ENCODE peak calls at places on chromosomes 2 and 18, in seven cellular contexts. X, B, F, Z, Q, S and M are unnamed samples.

GRCh38 chr2:42367835-42368234 is 6.8 kb upstream of the COX7A2L start:
- DNase-seq in X (no peak), B (no peak), F (no peak), Z (peak; percentile 12), Q (no peak), S (no peak), M (no peak)

GRCh38 chr18:62566199-62566598 is 43.4 kb downstream of the ZCCHC2 start:
- DNase-seq in X (no peak), B (peak; percentile 78), F (no peak), Z (peak; percentile 7), Q (no peak), S (no peak), M (no peak)

GRCh38 chr2:98324181-98324580 is 22.1 kb upstream of the CNGA3 start:
- DNase-seq in X (no peak), B (no peak), F (no peak), Z (peak; percentile 56), Q (no peak), S (no peak), M (no peak)

GRCh38 chr2:42049411-42050349 is 1.9 kb downstream of the PKDCC start:
- DNase-seq in X (no peak), B (no peak), F (no peak), Z (no peak), Q (no peak), S (no peak), M (peak; percentile 54)

GRCh38 chr2:113185643-113186315 is 12.0 kb downstream of the PSD4 start:
- DNase-seq in X (no peak), B (no peak), F (no peak), Z (no peak), Q (peak; percentile 65), S (peak; percentile 88), M (no peak)

GRCh38 chr2:119106301-119106897 is 52.2 kb downstream of the C1QL2 start:
- DNase-seq in X (no peak), B (peak; percentile 83), F (no peak), Z (peak; percentile 33), Q (no peak), S (peak; percentile 80), M (peak; percentile 63)

GRCh38 chr2:158321264-158321663 is 135.3 kb downstream of the CCDC148 start:
- DNase-seq in X (no peak), B (no peak), F (no peak), Z (peak; percentile 45), Q (no peak), S (no peak), M (no peak)

GRCh38 chr2:190340369-190340768 is 3.0 kb upstream of the INPP1 start:
- DNase-seq in X (no peak), B (peak; percentile 79), F (no peak), Z (no peak), Q (no peak), S (no peak), M (no peak)

GRCh38 chr2:218015831-218016521 is 13.2 kb upstream of the TNS1 start:
- DNase-seq in X (peak; percentile 13), B (no peak), F (no peak), Z (no peak), Q (peak; percentile 37), S (no peak), M (no peak)

GRCh38 chr2:42314892-42315468 is 46.0 kb downstream of the COX7A2L start:
- DNase-seq in X (no peak), B (no peak), F (no peak), Z (peak; percentile 96), Q (no peak), S (no peak), M (no peak)

GRCh38 chr2:57479994-57480393 is 566.6 kb upstream of the VRK2 start:
- DNase-seq in X (no peak), B (no peak), F (no peak), Z (no peak), Q (no peak), S (no peak), M (no peak)

GRCh38 chr2:45882707-45883106 is 231.2 kb downstream of the PRKCE start:
- DNase-seq in X (peak; percentile 62), B (no peak), F (no peak), Z (no peak), Q (peak; percentile 66), S (no peak), M (no peak)

GRCh38 chr18:48453330-48454063 is 44.3 kb upstream of the ZBTB7C start:
- DNase-seq in X (no peak), B (no peak), F (no peak), Z (no peak), Q (no peak), S (no peak), M (no peak)

GRCh38 chr18:32764611-32765244 is 8.1 kb downstream of the KLHL14 start:
- DNase-seq in X (no peak), B (no peak), F (no peak), Z (no peak), Q (no peak), S (no peak), M (no peak)

GRCh38 chr2:46179037-46179621 is 118.1 kb upstream of the EPAS1 start:
- DNase-seq in X (peak; percentile 70), B (no peak), F (no peak), Z (peak; percentile 99), Q (peak; percentile 79), S (no peak), M (no peak)

GRCh38 chr18:5466256-5466655 is 77.5 kb downstream of the EPB41L3 start:
- DNase-seq in X (no peak), B (no peak), F (no peak), Z (no peak), Q (no peak), S (no peak), M (no peak)
- H3K4me1 ChIP-seq in X (peaks cover 4% of the 10 kb centered on the region), B (peaks cover 3% of the 10 kb centered on the region), F (peaks cover 20% of the 10 kb centered on the region), Z (peaks cover 6% of the 10 kb centered on the region), Q (peaks cover 12% of the 10 kb centered on the region), S (peaks cover 9% of the 10 kb centered on the region), M (no peaks in the 10 kb centered on the region)

DNA sequence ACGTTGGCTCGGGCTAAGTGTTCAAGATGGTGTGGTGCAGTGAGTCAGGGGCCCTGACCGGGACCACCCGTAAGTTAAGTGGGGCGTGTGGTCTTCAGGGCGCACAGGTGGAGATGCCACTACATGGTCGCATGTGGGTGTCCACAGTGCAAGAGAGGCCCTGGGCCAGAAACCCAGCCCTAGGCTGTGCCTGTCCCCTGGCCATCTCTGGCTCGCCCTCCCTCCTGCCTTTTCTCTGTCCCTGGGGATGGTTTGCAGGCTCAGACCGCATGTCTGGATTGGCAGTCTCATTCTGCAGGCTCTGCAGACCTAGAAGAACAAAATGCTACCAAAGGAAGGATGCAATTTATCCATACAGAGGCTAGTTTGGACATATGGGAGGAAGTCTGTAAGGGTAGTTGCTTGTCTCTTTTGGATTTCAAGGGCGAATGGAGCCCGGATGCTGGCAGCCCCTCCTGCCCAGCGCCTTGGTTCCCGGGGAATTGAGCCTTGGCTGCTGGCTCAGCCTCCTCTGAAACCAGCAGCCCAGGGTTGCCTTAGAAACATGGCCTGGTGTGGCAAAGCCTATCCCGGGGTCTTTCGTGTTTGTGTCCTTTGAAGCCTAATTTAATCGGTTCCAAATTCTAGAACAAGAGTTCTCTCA is 417.5 kb upstream of the HS6ST1 start:
- DNase-seq in X (no peak), B (no peak), F (no peak), Z (no peak), Q (no peak), S (no peak), M (no peak)
- H3K4me3 ChIP-seq in X (peak overlapping the region; percentile 52), B (peak overlapping the region; percentile 56), F (peak overlapping the region; percentile 33), Z (no peak overlapping the region), Q (peak overlapping the region; percentile 37), S (peak overlapping the region; percentile 31), M (no peak overlapping the region)

GRCh38 chr2:106990307-106990706 is 104.3 kb upstream of the ST6GAL2 start:
- DNase-seq in X (no peak), B (no peak), F (no peak), Z (peak; percentile 59), Q (no peak), S (no peak), M (no peak)
- TF ChIP-seq CTCF in X (no peak), B (no peak), F (no peak), Z (no peak), Q (no peak), S (no peak), M (no peak)

GRCh38 chr2:36357506-36358316 is 2.1 kb downstream of the CRIM1 start:
- DNase-seq in X (peak; percentile 32), B (peak; percentile 71), F (no peak), Z (peak; percentile 85), Q (peak; percentile 66), S (no peak), M (peak; percentile 63)

GRCh38 chr2:36360834-36361233 is 5.3 kb downstream of the CRIM1 start:
- DNase-seq in X (no peak), B (no peak), F (no peak), Z (no peak), Q (no peak), S (no peak), M (no peak)

GRCh38 chr2:36358317-36358659 is 2.7 kb downstream of the CRIM1 start:
- DNase-seq in X (no peak), B (no peak), F (no peak), Z (peak; percentile 55), Q (no peak), S (no peak), M (no peak)

GRCh38 chr2:36360063-36360462 is 4.5 kb downstream of the CRIM1 start:
- DNase-seq in X (no peak), B (no peak), F (no peak), Z (no peak), Q (no peak), S (no peak), M (no peak)

DNA sequence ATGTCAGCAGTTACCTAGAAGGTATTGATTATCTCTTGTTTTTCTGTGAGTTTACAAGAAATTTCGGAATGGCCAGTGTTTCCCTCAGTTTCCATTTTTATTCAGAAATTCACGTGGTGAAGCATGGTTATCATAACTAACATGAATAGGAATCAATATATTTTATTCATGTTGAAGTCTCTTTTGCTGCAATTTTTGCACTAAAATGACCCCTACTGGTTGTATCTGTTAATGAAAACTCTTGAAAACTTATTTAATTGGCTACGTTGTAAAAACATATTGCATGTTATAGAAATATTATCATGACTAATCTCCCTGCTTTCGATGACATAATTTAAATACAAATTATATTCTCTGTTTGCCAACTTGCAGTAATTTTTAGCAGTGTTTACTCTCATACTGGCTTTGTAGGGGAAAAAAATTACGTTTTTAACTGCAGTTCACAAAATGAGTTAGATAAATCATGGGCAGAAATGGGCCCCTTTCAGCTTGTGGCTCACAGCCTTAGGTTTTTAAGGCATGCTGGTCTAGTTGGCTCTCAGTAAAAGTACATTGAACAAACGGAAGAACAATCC is 3.5 kb downstream of the CRIM1 start:
- DNase-seq in X (no peak), B (no peak), F (no peak), Z (peak; percentile 48), Q (no peak), S (no peak), M (no peak)
- H3K4me1 ChIP-seq in X (peaks cover 75% of the 10 kb centered on the region), B (peaks cover 69% of the 10 kb centered on the region), F (peaks cover 89% of the 10 kb centered on the region), Z (peaks cover 30% of the 10 kb centered on the region), Q (peaks cover 66% of the 10 kb centered on the region), S (peaks cover 53% of the 10 kb centered on the region), M (peaks cover 27% of the 10 kb centered on the region)

GRCh38 chr18:22167091-22167470 is 2.3 kb upstream of the GATA6 start:
- DNase-seq in X (peak; percentile 57), B (no peak), F (no peak), Z (no peak), Q (peak; percentile 69), S (no peak), M (peak; percentile 36)
- H3K4me3 ChIP-seq in X (peak overlapping the region; percentile 99), B (peak overlapping the region; percentile 82), F (no peak overlapping the region), Z (no peak overlapping the region), Q (peak overlapping the region; percentile 99), S (peak overlapping the region; percentile 86), M (peak overlapping the region; percentile 90)